ENCODE peak calls at places on chromosome 11, in eight cellular contexts. R, Y, N, I, M, B, E and G are unnamed samples.

GRCh38 chr11:132056689-132057088 is 686.3 kb downstream of the NTM start:
- DNase-seq in R (no peak), Y (no peak), N (no peak), I (no peak), M (peak), B (no peak), E (no peak), G (no peak)

GRCh38 chr11:111320728-111321568 is 22.6 kb downstream of the POU2AF3 start:
- DNase-seq in R (no peak), Y (peak), N (no peak), I (no peak), M (no peak), B (no peak), E (no peak), G (no peak)

GRCh38 chr11:33868646-33869461 is 23.0 kb downstream of the LMO2 start:
- DNase-seq in R (no peak), Y (peak), N (no peak), I (no peak), M (no peak), B (no peak), E (no peak), G (no peak)

GRCh38 chr11:56160217-56160616 is at the start of gene OR8K5:
- DNase-seq in R (no peak), Y (no peak), N (no peak), I (no peak), M (no peak), B (no peak), E (no peak), G (no peak)

GRCh38 chr11:1779806-1780699 is 16.3 kb upstream of the CTSD start:
- DNase-seq in R (no peak), Y (no peak), N (no peak), I (no peak), M (no peak), B (no peak), E (no peak), G (no peak)

GRCh38 chr11:73359930-73360742 is 16.1 kb upstream of the RELT start:
- DNase-seq in R (no peak), Y (peak), N (no peak), I (no peak), M (peak), B (no peak), E (peak), G (no peak)

GRCh38 chr11:66419825-66420224 is 1.0 kb upstream of the NPAS4 start:
- DNase-seq in R (no peak), Y (peak), N (no peak), I (no peak), M (no peak), B (no peak), E (no peak), G (no peak)

GRCh38 chr11:19013181-19013857 is 47.2 kb downstream of the MRGPRX2 start:
- DNase-seq in R (no peak), Y (no peak), N (no peak), I (no peak), M (no peak), B (no peak), E (peak), G (no peak)

GRCh38 chr11:11036185-11037161 is 178.6 kb upstream of the ZBED5 start:
- DNase-seq in R (peak), Y (peak), N (no peak), I (no peak), M (peak), B (no peak), E (peak), G (no peak)

GRCh38 chr11:47306484-47306844 is 36.5 kb downstream of the MADD start:
- DNase-seq in R (no peak), Y (no peak), N (no peak), I (no peak), M (no peak), B (no peak), E (no peak), G (no peak)

GRCh38 chr11:19817265-19817851 is 104.7 kb downstream of the NAV2 start:
- DNase-seq in R (no peak), Y (no peak), N (no peak), I (peak), M (no peak), B (peak), E (no peak), G (no peak)

GRCh38 chr11:116787436-116787785 is 412 bp downstream of the ZPR1 start:
- DNase-seq in R (no peak), Y (no peak), N (no peak), I (no peak), M (no peak), B (no peak), E (no peak), G (no peak)

GRCh38 chr11:132962026-132962425 is 570.3 kb downstream of the OPCML start:
- DNase-seq in R (peak), Y (no peak), N (no peak), I (no peak), M (peak), B (no peak), E (no peak), G (peak)

GRCh38 chr11:43955381-43956118 is 13.1 kb downstream of the C11orf96 start:
- DNase-seq in R (no peak), Y (no peak), N (no peak), I (no peak), M (peak), B (no peak), E (no peak), G (no peak)

GRCh38 chr11:1852885-1853284 is at the start of gene LSP1:
- DNase-seq in R (no peak), Y (no peak), N (peak), I (no peak), M (no peak), B (peak), E (no peak), G (no peak)

GRCh38 chr11:46361283-46362145 is 14.3 kb downstream of the DGKZ start:
- DNase-seq in R (no peak), Y (peak), N (peak), I (peak), M (no peak), B (peak), E (no peak), G (no peak)

GRCh38 chr11:134566311-134566710 is 154.3 kb upstream of the B3GAT1 start:
- DNase-seq in R (no peak), Y (no peak), N (no peak), I (no peak), M (no peak), B (no peak), E (no peak), G (no peak)

GRCh38 chr11:86230921-86231320 is 13.6 kb upstream of the EED start:
- DNase-seq in R (peak), Y (no peak), N (no peak), I (no peak), M (no peak), B (no peak), E (no peak), G (no peak)

GRCh38 chr11:438101-438844 is 3.5 kb downstream of the ANO9 start:
- DNase-seq in R (no peak), Y (no peak), N (no peak), I (no peak), M (no peak), B (peak), E (no peak), G (no peak)

GRCh38 chr11:9315078-9315688 is 790 bp upstream of the TMEM41B start:
- DNase-seq in R (no peak), Y (no peak), N (no peak), I (no peak), M (no peak), B (peak), E (peak), G (no peak)

GRCh38 chr11:130344846-130345245 is 30.1 kb upstream of the ZBTB44 start:
- DNase-seq in R (no peak), Y (no peak), N (no peak), I (no peak), M (no peak), B (no peak), E (no peak), G (no peak)

GRCh38 chr11:10401696-10402392 is 53.2 kb upstream of the AMPD3 start:
- DNase-seq in R (no peak), Y (no peak), N (no peak), I (no peak), M (no peak), B (no peak), E (no peak), G (no peak)

GRCh38 chr11:43130616-43131015 is 181.2 kb upstream of the API5 start:
- DNase-seq in R (no peak), Y (peak), N (no peak), I (no peak), M (no peak), B (no peak), E (no peak), G (no peak)

GRCh38 chr11:128471138-128471661 is 116.2 kb downstream of the ETS1 start:
- DNase-seq in R (no peak), Y (no peak), N (peak), I (no peak), M (no peak), B (no peak), E (no peak), G (no peak)

GRCh38 chr11:3058753-3059664 is 1.8 kb upstream of the CARS1 start:
- DNase-seq in R (peak), Y (no peak), N (no peak), I (no peak), M (no peak), B (peak), E (peak), G (peak)

GRCh38 chr11:105799263-105799662 is 189.4 kb downstream of the GRIA4 start:
- DNase-seq in R (no peak), Y (no peak), N (no peak), I (no peak), M (no peak), B (no peak), E (no peak), G (no peak)

GRCh38 chr11:15923169-15923568 is 433.2 kb downstream of the SOX6 start:
- DNase-seq in R (no peak), Y (no peak), N (no peak), I (no peak), M (no peak), B (no peak), E (no peak), G (no peak)

GRCh38 chr11:116467809-116468208 is 305.0 kb downstream of the BUD13 start:
- DNase-seq in R (no peak), Y (no peak), N (no peak), I (no peak), M (no peak), B (no peak), E (no peak), G (no peak)

GRCh38 chr11:12186683-12187082 is 76.3 kb downstream of the MICAL2 start:
- DNase-seq in R (no peak), Y (no peak), N (no peak), I (no peak), M (no peak), B (no peak), E (no peak), G (no peak)

GRCh38 chr11:7967097-7967496 is 1.9 kb upstream of the NLRP10 start:
- DNase-seq in R (no peak), Y (no peak), N (no peak), I (no peak), M (no peak), B (no peak), E (no peak), G (no peak)

GRCh38 chr11:87722756-87723599 is 452.3 kb downstream of the RAB38 start:
- DNase-seq in R (no peak), Y (peak), N (no peak), I (no peak), M (no peak), B (no peak), E (peak), G (no peak)

GRCh38 chr11:19660076-19660475 is 52.6 kb upstream of the NAV2 start:
- DNase-seq in R (peak), Y (no peak), N (peak), I (no peak), M (peak), B (no peak), E (peak), G (no peak)

GRCh38 chr11:129313588-129314288 is 61.9 kb upstream of the BARX2 start:
- DNase-seq in R (no peak), Y (no peak), N (no peak), I (no peak), M (no peak), B (no peak), E (no peak), G (no peak)

GRCh38 chr11:109547356-109548027 is 125.5 kb downstream of the C11orf87 start:
- DNase-seq in R (peak), Y (no peak), N (no peak), I (no peak), M (peak), B (peak), E (no peak), G (peak)

GRCh38 chr11:15878756-15879155 is 477.6 kb downstream of the SOX6 start:
- DNase-seq in R (no peak), Y (no peak), N (no peak), I (no peak), M (no peak), B (no peak), E (no peak), G (no peak)

GRCh38 chr11:117230286-117230961 is 1.4 kb downstream of the PCSK7 start:
- DNase-seq in R (no peak), Y (no peak), N (peak), I (no peak), M (no peak), B (no peak), E (no peak), G (no peak)

GRCh38 chr11:71064702-71065515 is 187.5 kb downstream of the SHANK2 start:
- DNase-seq in R (no peak), Y (no peak), N (no peak), I (no peak), M (no peak), B (no peak), E (no peak), G (no peak)

GRCh38 chr11:116888884-116889549 is 51.6 kb upstream of the APOA1 start:
- DNase-seq in R (no peak), Y (no peak), N (peak), I (no peak), M (no peak), B (no peak), E (no peak), G (no peak)

GRCh38 chr11:72260574-72260973 is 16.6 kb upstream of the PHOX2A start:
- DNase-seq in R (no peak), Y (no peak), N (no peak), I (no peak), M (no peak), B (no peak), E (no peak), G (no peak)

GRCh38 chr11:46977038-46977818 is 40.7 kb downstream of the CSTPP1 start:
- DNase-seq in R (no peak), Y (peak), N (no peak), I (no peak), M (no peak), B (no peak), E (no peak), G (no peak)

DNA sequence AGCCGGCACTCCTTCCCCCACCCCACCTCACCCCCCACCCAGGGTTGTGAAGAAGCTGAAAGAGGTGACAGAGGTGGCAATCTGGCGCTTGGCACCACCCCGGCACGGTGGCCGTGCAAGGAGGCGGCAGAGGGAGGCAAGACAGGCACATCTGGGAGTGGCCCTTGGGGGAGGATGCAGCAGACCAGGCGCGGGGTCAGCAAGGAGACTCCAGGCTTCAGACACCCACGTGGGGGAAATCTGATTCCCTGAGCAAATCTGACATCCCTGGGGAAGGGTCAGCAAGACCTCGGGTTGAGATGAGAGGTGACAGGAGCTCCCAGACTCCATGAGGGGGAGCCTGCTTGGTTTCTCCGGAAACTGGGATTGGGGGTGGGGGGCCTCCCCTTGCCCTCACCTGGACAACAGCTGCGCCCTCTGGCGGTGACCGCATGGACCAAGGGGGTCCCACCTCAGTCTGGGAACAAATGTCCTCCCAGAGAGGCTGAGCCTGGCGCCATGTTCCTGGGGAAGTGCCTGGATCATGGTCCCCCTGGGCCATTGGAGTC is 4.0 kb upstream of the RCOR2 start:
- DNase-seq in R (no peak), Y (peak), N (no peak), I (no peak), M (no peak), B (no peak), E (no peak), G (no peak)
- TF ChIP-seq CTCF in R (peak), Y (peak), N (peak), I (no peak), M (peak), B (peak), E (no peak), G (peak)

GRCh38 chr11:119493712-119494111 is 70.7 kb upstream of the THY1 start:
- DNase-seq in R (no peak), Y (peak), N (no peak), I (no peak), M (no peak), B (no peak), E (peak), G (no peak)
- TF ChIP-seq CTCF in R (no peak), Y (no peak), N (no peak), I (no peak), M (no peak), B (no peak), E (no peak), G (no peak)

GRCh38 chr11:32068134-32068533 is 22.7 kb upstream of the RCN1 start:
- DNase-seq in R (peak), Y (no peak), N (no peak), I (no peak), M (no peak), B (no peak), E (no peak), G (no peak)

GRCh38 chr11:32072872-32073661 is 17.8 kb upstream of the RCN1 start:
- DNase-seq in R (no peak), Y (no peak), N (no peak), I (no peak), M (no peak), B (no peak), E (no peak), G (no peak)

GRCh38 chr11:32070707-32071106 is 20.2 kb upstream of the RCN1 start:
- DNase-seq in R (no peak), Y (no peak), N (no peak), I (no peak), M (no peak), B (no peak), E (no peak), G (no peak)

GRCh38 chr11:32069361-32070058 is 21.4 kb upstream of the RCN1 start:
- DNase-seq in R (no peak), Y (no peak), N (no peak), I (no peak), M (no peak), B (no peak), E (no peak), G (no peak)

GRCh38 chr11:32071811-32072210 is 19.1 kb upstream of the RCN1 start:
- DNase-seq in R (peak), Y (peak), N (no peak), I (no peak), M (peak), B (no peak), E (peak), G (no peak)
- TF ChIP-seq CTCF in R (peak), Y (peak), N (peak), I (no peak), M (peak), B (peak), E (peak), G (peak)

DNA sequence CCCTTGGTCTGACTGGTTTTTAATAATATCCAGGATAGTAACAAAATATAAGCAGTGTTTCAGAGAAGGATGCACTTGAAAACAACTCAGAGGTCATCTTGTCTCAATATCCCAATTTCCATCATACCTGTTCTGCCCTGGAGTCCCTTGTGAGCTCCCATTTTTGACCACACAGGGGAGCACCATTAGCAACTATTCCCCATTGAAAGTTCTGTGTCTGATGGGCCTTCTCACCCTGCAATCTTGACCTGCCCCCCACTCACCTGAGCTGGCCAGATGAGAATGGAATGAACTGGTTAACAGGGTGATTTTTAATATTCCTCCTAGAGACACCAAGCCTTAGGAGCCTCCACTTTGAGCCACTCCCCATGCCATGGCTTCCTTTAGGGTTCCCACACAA is 3.8 kb upstream of the CAPN5 start:
- DNase-seq in R (no peak), Y (no peak), N (no peak), I (no peak), M (no peak), B (no peak), E (peak), G (no peak)
- TF ChIP-seq CTCF in R (peak), Y (peak), N (no peak), I (no peak), M (peak), B (no peak), E (no peak), G (no peak)

GRCh38 chr11:95788921-95789505 is 569 bp downstream of the FAM76B start:
- DNase-seq in R (peak), Y (peak), N (no peak), I (peak), M (peak), B (no peak), E (peak), G (no peak)
- TF ChIP-seq CTCF in R (peak), Y (peak), N (peak), I (no peak), M (peak), B (no peak), E (no peak), G (peak)

GRCh38 chr11:114496915-114497314 is 57.6 kb downstream of the REXO2 start:
- DNase-seq in R (no peak), Y (no peak), N (no peak), I (no peak), M (no peak), B (no peak), E (no peak), G (no peak)
- TF ChIP-seq CTCF in R (no peak), Y (no peak), N (no peak), I (no peak), M (no peak), B (no peak), E (no peak), G (no peak)

GRCh38 chr11:103110406-103110805 is 1.2 kb downstream of the DYNC2H1 start:
- DNase-seq in R (peak), Y (no peak), N (no peak), I (no peak), M (peak), B (no peak), E (no peak), G (no peak)

GRCh38 chr11:103111400-103111799 is 2.2 kb downstream of the DYNC2H1 start:
- DNase-seq in R (no peak), Y (no peak), N (no peak), I (no peak), M (no peak), B (no peak), E (no peak), G (no peak)

GRCh38 chr11:103109818-103110388 is 677 bp downstream of the DYNC2H1 start:
- DNase-seq in R (no peak), Y (no peak), N (no peak), I (no peak), M (no peak), B (no peak), E (no peak), G (no peak)

GRCh38 chr11:103112364-103112763 is 3.1 kb downstream of the DYNC2H1 start:
- DNase-seq in R (no peak), Y (no peak), N (no peak), I (no peak), M (no peak), B (no peak), E (no peak), G (no peak)

GRCh38 chr11:103108933-103109817 is at the start of gene DYNC2H1:
- DNase-seq in R (peak), Y (peak), N (peak), I (peak), M (peak), B (peak), E (peak), G (peak)
- TF ChIP-seq CTCF in R (peak), Y (peak), N (peak), I (peak), M (peak), B (peak), E (peak), G (peak)

GRCh38 chr11:103488021-103488420 is 378.8 kb downstream of the DYNC2H1 start:
- DNase-seq in R (no peak), Y (no peak), N (no peak), I (no peak), M (peak), B (no peak), E (no peak), G (no peak)

GRCh38 chr11:103486609-103487008 is 377.4 kb downstream of the DYNC2H1 start:
- DNase-seq in R (no peak), Y (no peak), N (no peak), I (no peak), M (no peak), B (no peak), E (no peak), G (no peak)

GRCh38 chr11:103487113-103487512 is 377.9 kb downstream of the DYNC2H1 start:
- DNase-seq in R (no peak), Y (no peak), N (no peak), I (no peak), M (no peak), B (no peak), E (no peak), G (no peak)

GRCh38 chr11:103483996-103484395 is 374.8 kb downstream of the DYNC2H1 start:
- DNase-seq in R (no peak), Y (no peak), N (no peak), I (no peak), M (no peak), B (no peak), E (no peak), G (no peak)

GRCh38 chr11:103484545-103484944 is 375.3 kb downstream of the DYNC2H1 start:
- DNase-seq in R (no peak), Y (no peak), N (no peak), I (no peak), M (no peak), B (no peak), E (no peak), G (no peak)
- TF ChIP-seq CTCF in R (peak), Y (no peak), N (no peak), I (no peak), M (no peak), B (no peak), E (no peak), G (no peak)

GRCh38 chr11:74870485-74870884 is 78.4 kb downstream of the XRRA1 start:
- DNase-seq in R (peak), Y (no peak), N (no peak), I (no peak), M (peak), B (no peak), E (no peak), G (no peak)
- TF ChIP-seq CTCF in R (peak), Y (peak), N (peak), I (no peak), M (peak), B (peak), E (peak), G (peak)